ENCODE peak calls at places on chromosome 9, in eight cellular contexts. O, U, J, Y, L, N, V and C are unnamed samples.

GRCh38 chr9:12640021-12640587 is 53.1 kb upstream of the TYRP1 start:
- DNase-seq in O (no peak), U (no peak), J (no peak), Y (no peak), L (peak; percentile 26), N (peak; percentile 73), V (peak; percentile 79), C (no peak)

GRCh38 chr9:137143459-137143858 is 4.5 kb downstream of the GRIN1 start:
- DNase-seq in O (no peak), U (no peak), J (no peak), Y (no peak), L (no peak), N (no peak), V (no peak), C (no peak)

GRCh38 chr9:131525643-131526565 is 5.2 kb downstream of the UCK1 start:
- DNase-seq in O (no peak), U (no peak), J (no peak), Y (no peak), L (no peak), N (no peak), V (no peak), C (no peak)

GRCh38 chr9:73073337-73074175 is 78.1 kb upstream of the ANXA1 start:
- DNase-seq in O (no peak), U (no peak), J (no peak), Y (no peak), L (no peak), N (no peak), V (no peak), C (no peak)

GRCh38 chr9:124894035-124894740 is 32.3 kb downstream of the ARPC5L start:
- DNase-seq in O (no peak), U (no peak), J (no peak), Y (no peak), L (no peak), N (no peak), V (peak; percentile 24), C (no peak)

GRCh38 chr9:74362423-74362822 is 134.7 kb upstream of the RORB start:
- DNase-seq in O (no peak), U (no peak), J (no peak), Y (no peak), L (no peak), N (no peak), V (no peak), C (no peak)

GRCh38 chr9:98860871-98861293 is 53.4 kb downstream of the GALNT12 start:
- DNase-seq in O (no peak), U (no peak), J (no peak), Y (no peak), L (no peak), N (no peak), V (peak; percentile 28), C (no peak)

GRCh38 chr9:34046784-34047379 is 1.8 kb downstream of the UBAP2 start:
- DNase-seq in O (no peak), U (no peak), J (no peak), Y (no peak), L (no peak), N (no peak), V (peak; percentile 11), C (peak; percentile 48)

GRCh38 chr9:6677803-6678202 is 32.3 kb upstream of the GLDC start:
- DNase-seq in O (no peak), U (no peak), J (no peak), Y (no peak), L (no peak), N (no peak), V (no peak), C (no peak)

GRCh38 chr9:76372345-76372744 is 21.9 kb downstream of the RFK start:
- DNase-seq in O (no peak), U (no peak), J (no peak), Y (no peak), L (no peak), N (no peak), V (no peak), C (no peak)

GRCh38 chr9:76374702-76375543 is 19.3 kb downstream of the RFK start:
- DNase-seq in O (no peak), U (no peak), J (no peak), Y (no peak), L (no peak), N (no peak), V (peak; percentile 66), C (no peak)

GRCh38 chr9:76371901-76372300 is 22.3 kb downstream of the RFK start:
- DNase-seq in O (no peak), U (no peak), J (no peak), Y (no peak), L (no peak), N (no peak), V (no peak), C (no peak)

GRCh38 chr9:76373777-76374474 is 20.3 kb downstream of the RFK start:
- DNase-seq in O (no peak), U (no peak), J (no peak), Y (no peak), L (no peak), N (no peak), V (no peak), C (no peak)

GRCh38 chr9:76373173-76373771 is 21.0 kb downstream of the RFK start:
- DNase-seq in O (no peak), U (no peak), J (no peak), Y (no peak), L (no peak), N (no peak), V (no peak), C (no peak)
- TF ChIP-seq POLR2AphosphoS5 in O (no peak), U (no peak), J (no peak), Y (no peak), L (no peak), N (no peak), V (no peak), C (no peak)

DNA sequence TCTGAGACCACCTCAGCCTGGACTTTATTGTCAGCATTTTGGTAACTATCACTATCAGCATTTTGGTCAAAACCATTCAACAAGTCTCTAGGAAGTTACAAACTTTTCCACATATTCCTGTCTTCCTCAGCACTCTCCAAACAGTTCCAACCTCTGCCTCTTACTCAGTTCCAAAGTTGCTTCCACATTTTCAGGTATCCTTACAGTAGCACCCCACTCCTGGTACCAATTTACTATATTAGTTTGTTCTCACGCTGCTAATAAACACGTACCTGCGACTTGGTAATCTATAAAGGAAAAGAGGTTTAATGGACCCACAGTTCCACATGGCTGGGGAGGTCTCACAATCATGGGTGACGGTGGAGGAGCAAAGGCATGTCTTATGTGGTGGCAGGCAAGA is 551.3 kb downstream of the DMRTA1 start:
- DNase-seq in O (no peak), U (no peak), J (no peak), Y (no peak), L (no peak), N (no peak), V (no peak), C (no peak)
- TF ChIP-seq POLR2AphosphoS5 in O (no peak), U (no peak), J (no peak), Y (no peak), L (no peak), N (no peak), V (no peak), C (no peak)

GRCh38 chr9:115000217-115000639 is 69.8 kb upstream of the TNFSF8 start:
- DNase-seq in O (no peak), U (no peak), J (no peak), Y (no peak), L (no peak), N (no peak), V (no peak), C (no peak)

GRCh38 chr9:114991861-114992260 is 61.5 kb upstream of the TNFSF8 start:
- DNase-seq in O (no peak), U (no peak), J (no peak), Y (no peak), L (no peak), N (no peak), V (no peak), C (no peak)

GRCh38 chr9:114990901-114991300 is 60.5 kb upstream of the TNFSF8 start:
- DNase-seq in O (no peak), U (no peak), J (no peak), Y (no peak), L (no peak), N (no peak), V (no peak), C (no peak)

GRCh38 chr9:114994716-114995115 is 64.3 kb upstream of the TNFSF8 start:
- DNase-seq in O (no peak), U (no peak), J (no peak), Y (no peak), L (no peak), N (no peak), V (no peak), C (no peak)

DNA sequence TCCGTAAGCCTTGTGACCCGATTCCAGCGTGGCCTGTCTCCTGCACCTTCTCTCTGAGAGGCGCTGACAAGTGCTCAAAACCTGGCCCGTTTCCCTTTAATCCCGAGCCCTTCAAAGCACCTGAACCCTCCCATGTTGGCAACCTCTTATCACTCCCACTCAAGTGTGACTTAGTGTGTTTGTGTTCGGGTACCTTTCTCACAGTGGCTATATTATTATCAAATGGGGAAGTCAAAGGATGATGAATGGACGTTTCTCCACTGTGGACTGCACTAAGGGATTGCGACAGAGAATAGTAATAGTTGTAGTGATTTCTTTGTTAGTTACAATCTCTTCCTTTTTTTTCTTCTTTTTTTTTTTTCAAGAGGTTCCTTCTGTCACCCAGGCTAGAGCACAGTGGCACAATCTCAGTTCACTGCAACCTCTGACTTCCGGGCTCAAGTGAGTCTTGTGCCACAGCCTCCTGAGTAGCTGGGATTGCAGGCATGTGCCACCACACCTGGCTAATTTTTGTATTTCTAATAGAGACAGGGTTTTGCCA is 65.4 kb upstream of the TNFSF8 start:
- DNase-seq in O (no peak), U (no peak), J (no peak), Y (no peak), L (no peak), N (no peak), V (no peak), C (peak; percentile 75)
- TF ChIP-seq POLR2AphosphoS5 in O (no peak), U (no peak), J (no peak), Y (no peak), L (no peak), N (no peak), V (no peak), C (no peak)

DNA sequence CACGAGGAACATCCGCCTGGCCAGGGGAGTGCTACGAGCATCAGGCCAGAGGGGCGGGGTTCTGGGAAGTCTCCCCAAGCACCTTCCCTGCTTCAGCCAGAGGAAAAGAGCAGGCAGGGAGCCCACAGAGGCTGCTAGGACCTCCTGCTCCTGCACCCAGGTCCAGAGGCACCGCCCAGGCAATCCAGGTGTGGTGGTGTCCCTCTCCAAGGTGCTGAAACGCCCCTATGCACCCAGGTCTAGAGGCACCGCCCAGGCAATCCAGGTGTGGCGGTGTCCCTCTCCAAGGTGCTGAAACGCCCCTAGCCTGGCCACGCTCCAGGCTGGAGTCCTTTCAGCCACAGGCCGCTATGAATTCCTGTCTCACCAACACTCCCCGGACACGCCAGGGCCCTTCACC is 10.7 kb upstream of the UBAC1 start:
- DNase-seq in O (no peak), U (peak; percentile 50), J (no peak), Y (peak; percentile 79), L (peak; percentile 67), N (no peak), V (peak; percentile 96), C (no peak)
- TF ChIP-seq POLR2AphosphoS5 in O (no peak), U (peak; percentile 41), J (no peak), Y (no peak), L (peak; percentile 76), N (no peak), V (no peak), C (no peak)